ENCODE peak calls at places on chromosomes 13 and 19, in four cellular contexts. One of them, this sample, is unnamed.

GRCh38 chr13:31982124-31982523 is 49.5 kb upstream of the FRY start:
- DNase-seq in mesothelial cell of epicardium: no peak
- DNase-seq in NCI-H2171 treated with DMSO at 0.1 percent for 48 hours: no peak
- DNase-seq in DMS 273 treated with DMSO at 0.1 percent for 48 hours: no peak
- DNase-seq in this sample: no peak

GRCh38 chr19:4061683-4062575 is 4.8 kb downstream of the ZBTB7A start:
- DNase-seq in mesothelial cell of epicardium: no peak
- DNase-seq in NCI-H2171 treated with DMSO at 0.1 percent for 48 hours: no peak
- DNase-seq in DMS 273 treated with DMSO at 0.1 percent for 48 hours: no peak
- DNase-seq in this sample: no peak

GRCh38 chr19:35112995-35113693 is 2.5 kb upstream of the FXYD3 start:
- DNase-seq in mesothelial cell of epicardium: no peak
- DNase-seq in NCI-H2171 treated with DMSO at 0.1 percent for 48 hours: no peak
- DNase-seq in DMS 273 treated with DMSO at 0.1 percent for 48 hours: no peak
- DNase-seq in this sample: no peak

GRCh38 chr19:56273563-56274117 is 1.1 kb downstream of the EDDM13 start:
- DNase-seq in mesothelial cell of epicardium: no peak
- DNase-seq in NCI-H2171 treated with DMSO at 0.1 percent for 48 hours: no peak
- DNase-seq in DMS 273 treated with DMSO at 0.1 percent for 48 hours: no peak
- DNase-seq in this sample: no peak

GRCh38 chr13:84972907-84973306 is 826.3 kb downstream of the SLITRK6 start:
- DNase-seq in mesothelial cell of epicardium: no peak
- DNase-seq in NCI-H2171 treated with DMSO at 0.1 percent for 48 hours: no peak
- DNase-seq in DMS 273 treated with DMSO at 0.1 percent for 48 hours: no peak
- DNase-seq in this sample: no peak

GRCh38 chr19:57587529-57587928 is 3.6 kb downstream of the ZIK1 start:
- DNase-seq in mesothelial cell of epicardium: no peak
- DNase-seq in NCI-H2171 treated with DMSO at 0.1 percent for 48 hours: no peak
- DNase-seq in DMS 273 treated with DMSO at 0.1 percent for 48 hours: no peak
- DNase-seq in this sample: no peak

GRCh38 chr19:53812335-53812734 is 11.8 kb downstream of the NLRP12 start:
- DNase-seq in mesothelial cell of epicardium: no peak
- DNase-seq in NCI-H2171 treated with DMSO at 0.1 percent for 48 hours: no peak
- DNase-seq in DMS 273 treated with DMSO at 0.1 percent for 48 hours: no peak
- DNase-seq in this sample: no peak

GRCh38 chr13:58463841-58464240 is 832.3 kb downstream of the PCDH17 start:
- DNase-seq in mesothelial cell of epicardium: no peak
- DNase-seq in NCI-H2171 treated with DMSO at 0.1 percent for 48 hours: no peak
- DNase-seq in DMS 273 treated with DMSO at 0.1 percent for 48 hours: no peak
- DNase-seq in this sample: no peak

GRCh38 chr19:3054972-3055740 is 7.1 kb downstream of the TLE5 start:
- DNase-seq in mesothelial cell of epicardium: no peak
- DNase-seq in NCI-H2171 treated with DMSO at 0.1 percent for 48 hours: no peak
- DNase-seq in DMS 273 treated with DMSO at 0.1 percent for 48 hours: no peak
- DNase-seq in this sample: no peak

GRCh38 chr13:113176292-113176691 is 17.8 kb downstream of the PROZ start:
- DNase-seq in mesothelial cell of epicardium: no peak
- DNase-seq in NCI-H2171 treated with DMSO at 0.1 percent for 48 hours: no peak
- DNase-seq in DMS 273 treated with DMSO at 0.1 percent for 48 hours: no peak
- DNase-seq in this sample: no peak

GRCh38 chr13:41691276-41691675 is 233.9 kb downstream of the RGCC start:
- DNase-seq in mesothelial cell of epicardium: no peak
- DNase-seq in NCI-H2171 treated with DMSO at 0.1 percent for 48 hours: no peak
- DNase-seq in DMS 273 treated with DMSO at 0.1 percent for 48 hours: no peak
- DNase-seq in this sample: no peak

GRCh38 chr13:76266566-76266965 is 619.6 kb downstream of the KCTD12 start:
- DNase-seq in mesothelial cell of epicardium: no peak
- DNase-seq in NCI-H2171 treated with DMSO at 0.1 percent for 48 hours: no peak
- DNase-seq in DMS 273 treated with DMSO at 0.1 percent for 48 hours: no peak
- DNase-seq in this sample: no peak

GRCh38 chr13:94641432-94641941 is 39.8 kb downstream of the GPR180 start:
- DNase-seq in mesothelial cell of epicardium: no peak
- DNase-seq in NCI-H2171 treated with DMSO at 0.1 percent for 48 hours: no peak
- DNase-seq in DMS 273 treated with DMSO at 0.1 percent for 48 hours: no peak
- DNase-seq in this sample: no peak